ENCODE peak calls at places on chromosome 15, in six cellular contexts. J is lower leg skin, R is BE2C, C is coronary artery, B is endothelial cell of umbilical vein, O is WERI-Rb-1. G is an unnamed sample.
A peak's percentile ranks its signal among the peaks of the same experiment; 100 is the strongest.

GRCh38 chr15:88841201-88841600 is 38.0 kb downstream of the ACAN start:
- DNase-seq in R (no peak), B (no peak), O (no peak), C (no peak), J (no peak), G (no peak)

GRCh38 chr15:56207711-56208110 is 36.0 kb downstream of the RFX7 start:
- DNase-seq in C (no peak), R (no peak), B (no peak), O (no peak), J (no peak), G (peak; percentile 65)

GRCh38 chr15:78853500-78853899 is 19.2 kb upstream of the MORF4L1 start:
- DNase-seq in O (no peak), J (no peak), C (no peak), R (no peak), B (no peak), G (no peak)

GRCh38 chr15:70476441-70476840 is 286.9 kb downstream of the UACA start:
- DNase-seq in J (no peak), O (no peak), C (no peak), R (no peak), B (no peak), G (no peak)

GRCh38 chr15:60720493-60721231 is 241.7 kb upstream of the ICE2 start:
- DNase-seq in C (no peak), J (no peak), R (no peak), B (no peak), O (no peak), G (peak; percentile 83)

GRCh38 chr15:35605790-35606189 is 59.8 kb upstream of the DPH6 start:
- DNase-seq in O (no peak), B (no peak), C (no peak), R (no peak), J (no peak), G (no peak)

GRCh38 chr15:85762756-85763127 is 32.0 kb downstream of the KLHL25 start:
- DNase-seq in C (no peak), B (no peak), R (no peak), J (no peak), O (no peak), G (no peak)

GRCh38 chr15:77966540-77967290 is 110.8 kb downstream of the TBC1D2B start:
- DNase-seq in J (peak; percentile 72), R (no peak), C (no peak), O (peak; percentile 64), B (peak; percentile 34), G (peak; percentile 57)

GRCh38 chr15:94607176-94607654 is 375.9 kb downstream of the MCTP2 start:
- DNase-seq in J (peak; percentile 87), C (no peak), B (peak; percentile 96), O (no peak), R (no peak), G (no peak)

GRCh38 chr15:98272586-98272985 is 312.1 kb downstream of the ARRDC4 start:
- DNase-seq in B (no peak), O (no peak), J (no peak), C (no peak), R (no peak), G (no peak)

DNA sequence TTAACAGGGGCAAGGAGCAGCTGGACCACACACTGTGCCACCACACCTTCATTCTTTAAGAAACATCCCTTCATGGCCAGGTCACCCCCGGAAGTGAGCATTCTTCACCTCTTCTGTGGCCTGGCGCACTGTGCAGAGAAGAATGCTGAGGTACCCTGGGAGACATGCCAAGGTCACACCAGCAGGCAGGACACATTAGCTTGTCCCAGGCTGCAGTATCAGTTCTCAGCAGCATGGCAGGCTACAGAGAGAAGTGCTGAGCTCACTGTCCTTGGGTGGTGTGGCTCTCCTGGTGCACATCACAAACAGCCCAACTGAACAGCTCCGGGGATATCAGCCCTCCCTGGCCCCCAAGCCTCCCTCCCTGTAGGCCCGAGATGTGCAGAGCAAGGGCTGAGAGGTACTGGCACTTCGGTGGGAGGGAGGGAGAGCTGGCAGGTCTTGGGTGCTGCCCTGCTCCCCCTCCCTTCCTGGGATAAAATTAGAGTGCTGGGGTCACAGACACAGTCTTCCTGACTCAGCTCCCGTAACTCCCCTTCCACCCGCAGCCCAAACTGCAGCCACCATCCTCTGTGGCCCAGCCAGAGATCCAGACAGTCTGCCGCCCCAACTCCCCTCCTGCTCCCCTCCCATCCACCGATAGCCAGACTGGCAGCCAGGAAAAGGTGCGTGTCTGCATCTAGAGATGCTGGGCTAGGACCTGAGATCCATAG is 13.4 kb downstream of the SEMA7A start:
- DNase-seq in O (no peak), B (no peak), C (no peak), R (no peak), J (no peak), G (peak; percentile 68)
- H3K4me3 ChIP-seq in O (no peak overlapping the region), B (no peak overlapping the region), C (no peak overlapping the region), R (no peak overlapping the region), J (no peak overlapping the region), G (no peak overlapping the region)

DNA sequence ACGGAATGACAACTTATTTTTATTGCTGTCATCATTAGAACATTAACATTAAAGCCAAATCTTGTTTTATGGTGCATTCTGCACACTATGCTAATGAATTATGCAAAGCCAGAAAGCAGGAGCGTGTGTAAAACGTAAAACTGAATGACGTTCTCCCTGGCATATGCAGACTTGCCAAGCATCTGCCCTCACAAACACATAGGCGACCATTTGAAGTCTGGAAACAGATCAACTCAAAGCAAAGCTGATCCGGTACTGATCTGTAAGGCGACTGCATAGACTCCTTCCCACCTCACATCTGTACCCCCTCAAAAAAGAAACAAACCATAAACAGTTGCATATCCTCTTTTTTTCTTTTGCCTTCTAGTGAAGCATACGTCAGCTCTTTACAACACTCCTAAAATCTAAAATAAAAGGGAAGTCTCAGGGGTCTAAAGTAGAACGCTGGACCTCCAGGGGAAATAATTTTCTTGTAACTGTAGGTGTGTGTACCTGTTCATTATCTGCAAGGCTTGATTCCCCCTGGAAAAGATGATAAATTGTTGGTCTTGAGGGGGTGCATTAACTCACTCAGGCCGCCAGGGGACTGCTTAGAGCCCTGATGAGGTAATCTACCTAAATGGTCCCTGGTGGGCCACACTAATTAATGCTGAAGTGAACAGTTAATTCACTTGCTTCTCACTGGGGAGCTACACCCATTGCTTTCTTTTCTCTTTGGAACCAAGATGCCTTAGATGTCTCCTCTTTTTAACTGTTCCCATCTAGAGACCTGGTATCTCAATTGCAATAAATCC is 231.4 kb downstream of the CDIN1 start:
- DNase-seq in R (no peak), C (no peak), O (no peak), B (no peak), J (no peak), G (peak; percentile 25)
- TF ChIP-seq CTCF in R (peak; percentile 64), C (no peak), O (peak; percentile 33), B (no peak), J (no peak), G (peak; percentile 62)

GRCh38 chr15:42270551-42270950 is 2.5 kb upstream of the GANC start:
- DNase-seq in O (no peak), J (no peak), C (no peak), R (no peak), B (no peak), G (no peak)
- H3K4me3 ChIP-seq in O (no peak overlapping the region), J (no peak overlapping the region), C (no peak overlapping the region), R (no peak overlapping the region), B (no peak overlapping the region), G (no peak overlapping the region)

DNA sequence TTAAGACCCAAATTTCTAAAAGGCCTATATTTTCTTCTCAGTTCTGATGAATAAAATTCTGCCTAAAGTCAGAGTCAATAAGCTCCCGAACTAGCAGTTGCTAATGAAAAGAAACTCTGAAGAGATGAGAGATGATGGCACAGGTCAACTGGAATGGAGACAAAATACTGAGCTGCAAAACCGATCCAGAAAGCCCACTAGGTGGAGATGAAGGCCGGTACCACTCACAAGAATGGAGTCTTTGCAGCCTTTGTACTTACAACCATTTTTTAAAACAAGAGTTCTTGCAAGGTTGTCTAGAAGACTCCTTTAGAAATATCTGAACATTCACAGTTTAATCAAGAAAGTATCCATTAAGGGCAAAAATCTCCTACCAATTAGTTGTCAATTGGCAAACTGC is 119.9 kb upstream of the TJP1 start:
- DNase-seq in O (no peak), B (no peak), J (no peak), R (no peak), C (no peak), G (no peak)
- TF ChIP-seq CTCF in O (peak; percentile 42), B (peak; percentile 18), J (no peak), R (peak; percentile 26), C (no peak), G (no peak)

GRCh38 chr15:82045179-82045891 is 483 bp downstream of the MEX3B start:
- DNase-seq in J (peak; percentile 91), R (peak; percentile 62), C (peak; percentile 78), O (peak; percentile 45), B (peak; percentile 65), G (peak; percentile 37)

GRCh38 chr15:82043726-82044372 is 2.0 kb downstream of the MEX3B start:
- DNase-seq in C (no peak), R (no peak), J (peak; percentile 79), B (no peak), O (no peak), G (no peak)

GRCh38 chr15:82044373-82045178 is 1.2 kb downstream of the MEX3B start:
- DNase-seq in J (peak; percentile 91), C (no peak), R (peak; percentile 76), B (peak; percentile 67), O (peak; percentile 66), G (peak; percentile 22)

GRCh38 chr15:82040862-82041261 is 5.0 kb downstream of the MEX3B start:
- DNase-seq in R (peak; percentile 23), C (no peak), O (peak; percentile 50), B (no peak), J (no peak), G (no peak)

GRCh38 chr15:82043130-82043673 is 2.6 kb downstream of the MEX3B start:
- DNase-seq in B (no peak), C (no peak), R (peak; percentile 19), J (no peak), O (no peak), G (no peak)
- H3K4me3 ChIP-seq in B (no peak overlapping the region), C (peak overlapping the region; percentile 92), R (peak overlapping the region; percentile 88), J (no peak overlapping the region), O (no peak overlapping the region), G (no peak overlapping the region)

DNA sequence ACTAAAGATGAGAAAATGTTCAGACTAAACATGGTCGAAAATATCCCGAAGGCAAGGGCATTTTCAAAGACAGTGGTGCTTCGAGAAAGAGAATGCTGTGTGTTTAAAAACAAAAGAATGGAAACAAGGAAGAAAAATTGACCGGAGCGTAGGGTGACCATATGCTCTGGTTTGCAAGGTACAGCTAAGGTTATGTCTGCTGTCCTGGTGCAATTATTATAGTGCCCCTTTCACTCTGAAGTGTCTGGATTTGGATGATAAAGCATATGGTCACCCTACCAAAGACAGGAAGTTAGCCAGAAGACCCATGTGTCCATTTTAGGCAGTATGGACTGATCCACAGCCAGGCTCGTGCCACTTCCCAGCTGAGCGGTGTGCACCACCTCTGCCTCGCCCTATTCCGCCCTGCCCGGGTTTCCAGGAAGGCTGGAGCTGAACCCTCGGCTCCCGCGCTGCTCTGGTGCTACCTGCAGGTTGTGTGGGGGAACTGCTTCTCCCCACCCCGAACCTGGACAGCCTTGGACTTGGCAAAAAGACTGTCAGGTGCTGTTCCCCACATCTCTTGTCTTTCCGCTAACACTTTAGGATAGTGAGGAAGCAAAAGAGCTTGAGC is 25.2 kb downstream of the GOLGA6D start:
- DNase-seq in C (no peak), R (peak; percentile 70), J (peak; percentile 84), B (peak; percentile 12), O (peak; percentile 87), G (peak; percentile 53)
- TF ChIP-seq CTCF in C (no peak), R (peak; percentile 68), J (no peak), B (peak; percentile 55), O (peak; percentile 95), G (peak; percentile 56)

G was measured in GM12865.